ENCODE peak calls at places on chromosomes 13 and 19, in seven cellular contexts. R is psoas muscle; K is lung; B is cardiac fibroblast; L is uterus; I is WERI-Rb-1; D is CD4-positive, alpha-beta memory T cell. P is an unnamed sample.

GRCh38 chr13:112746044-112746443 is 56.2 kb downstream of the ATP11A start:
- DNase-seq in B (no peak), D (no peak), K (no peak), R (no peak), I (no peak), L (no peak), P (no peak)

GRCh38 chr13:110583178-110583865 is 21.8 kb upstream of the RAB20 start:
- DNase-seq in D (no peak), R (no peak), K (no peak), B (no peak), L (no peak), I (no peak), P (no peak)

GRCh38 chr19:42473686-42474085 is 30.9 kb upstream of the CXCL17 start:
- DNase-seq in R (no peak), L (no peak), B (no peak), K (no peak), I (no peak), D (no peak), P (no peak)

GRCh38 chr19:49676136-49676689 is 858 bp upstream of the PRMT1 start:
- DNase-seq in I (no peak), L (peak), K (peak), R (peak), D (no peak), B (peak), P (peak)

GRCh38 chr19:3528080-3528479 is 10.9 kb upstream of the TEKTIP1 start:
- DNase-seq in I (no peak), R (no peak), K (no peak), L (no peak), B (no peak), D (no peak), P (no peak)

GRCh38 chr13:23159205-23159586 is 21.6 kb upstream of the SGCG start:
- DNase-seq in L (no peak), D (no peak), I (peak), B (peak), K (no peak), R (peak), P (no peak)

GRCh38 chr13:109904218-109904617 is 117.8 kb upstream of the IRS2 start:
- DNase-seq in R (no peak), B (no peak), I (peak), D (no peak), K (no peak), L (no peak), P (peak)

GRCh38 chr13:95137096-95137495 is 164.2 kb downstream of the ABCC4 start:
- DNase-seq in K (no peak), D (no peak), I (no peak), R (no peak), B (no peak), L (no peak), P (no peak)

GRCh38 chr13:106311004-106311403 is 224.5 kb downstream of the EFNB2 start:
- DNase-seq in B (peak), I (no peak), K (no peak), D (no peak), L (no peak), R (no peak), P (no peak)

GRCh38 chr19:41531438-41532311 is 44.3 kb upstream of the CEACAM21 start:
- DNase-seq in B (peak), L (peak), K (peak), D (peak), I (no peak), R (peak), P (peak)

GRCh38 chr19:51811344-51811743 is 16.4 kb downstream of the FPR3 start:
- DNase-seq in L (no peak), D (no peak), I (no peak), K (no peak), B (no peak), R (peak), P (no peak)

GRCh38 chr19:29539668-29540067 is 13.9 kb downstream of the VSTM2B start:
- DNase-seq in R (no peak), I (no peak), D (no peak), L (no peak), K (no peak), B (no peak), P (no peak)

GRCh38 chr19:6074709-6075403 is 35.4 kb downstream of the RFX2 start:
- DNase-seq in I (no peak), R (no peak), K (no peak), L (no peak), D (no peak), B (no peak), P (no peak)

GRCh38 chr13:50392977-50393376 is 377.7 kb downstream of the KCNRG start:
- DNase-seq in I (no peak), L (no peak), K (no peak), B (no peak), D (no peak), R (no peak), P (no peak)

GRCh38 chr13:27130223-27131015 is 41.2 kb downstream of the USP12 start:
- DNase-seq in R (no peak), B (peak), K (no peak), D (no peak), I (no peak), L (no peak), P (no peak)

GRCh38 chr19:33461256-33462111 is 60.1 kb downstream of the PEPD start:
- DNase-seq in B (no peak), I (no peak), L (no peak), D (no peak), K (no peak), R (no peak), P (no peak)

GRCh38 chr19:4910594-4911273 is 1.4 kb downstream of the UHRF1 start:
- DNase-seq in D (no peak), L (no peak), I (no peak), K (no peak), B (peak), R (no peak), P (peak)

GRCh38 chr13:48221301-48222190 is 11.5 kb upstream of the ITM2B start:
- DNase-seq in B (no peak), L (no peak), R (no peak), K (no peak), D (peak), I (no peak), P (peak)

GRCh38 chr13:22357132-22357531 is 686.3 kb downstream of the FGF9 start:
- DNase-seq in K (no peak), L (no peak), B (peak), I (no peak), D (no peak), R (no peak), P (no peak)

GRCh38 chr19:15631817-15632216 is 8.9 kb upstream of the CYP4F3 start:
- DNase-seq in L (no peak), D (peak), I (peak), R (no peak), K (no peak), B (peak), P (peak)

GRCh38 chr19:32173836-32174235 is 171.6 kb upstream of the ZNF507 start:
- DNase-seq in K (peak), D (no peak), I (no peak), B (no peak), R (no peak), L (no peak), P (no peak)

GRCh38 chr19:51138549-51138979 is 3.5 kb upstream of the SIGLEC7 start:
- DNase-seq in R (no peak), L (no peak), B (peak), D (no peak), K (peak), I (no peak), P (no peak)

GRCh38 chr13:40490086-40490723 is 176.2 kb downstream of the FOXO1 start:
- DNase-seq in L (no peak), D (peak), K (no peak), I (no peak), R (no peak), B (no peak), P (peak)

GRCh38 chr19:47707135-47707925 is 5.9 kb upstream of the EHD2 start:
- DNase-seq in L (peak), K (peak), R (peak), B (peak), D (peak), I (peak), P (peak)

GRCh38 chr13:88754141-88754540 is 1083.0 kb downstream of the SLITRK5 start:
- DNase-seq in L (no peak), K (no peak), D (no peak), I (no peak), B (no peak), R (no peak), P (no peak)

GRCh38 chr19:42150940-42151339 is 18.7 kb upstream of the POU2F2 start:
- DNase-seq in R (no peak), D (no peak), B (no peak), K (no peak), L (no peak), I (peak), P (no peak)

GRCh38 chr13:93248627-93249047 is 22.0 kb downstream of the GPC6 start:
- DNase-seq in K (no peak), L (no peak), B (peak), I (peak), D (no peak), R (no peak), P (peak)

GRCh38 chr13:92126399-92126798 is 728.0 kb downstream of the GPC5 start:
- DNase-seq in R (no peak), K (no peak), L (no peak), I (no peak), B (no peak), D (no peak), P (no peak)

GRCh38 chr19:18795540-18795939 is 4.4 kb upstream of the COMP start:
- DNase-seq in K (no peak), B (peak), D (no peak), I (no peak), R (no peak), L (no peak), P (no peak)

GRCh38 chr13:46495647-46496046 is 57.3 kb upstream of the LRCH1 start:
- DNase-seq in L (no peak), R (no peak), K (no peak), B (no peak), I (no peak), D (no peak), P (no peak)

GRCh38 chr13:59722580-59722900 is 441.2 kb downstream of the DIAPH3 start:
- DNase-seq in L (no peak), B (no peak), R (no peak), D (no peak), K (no peak), I (no peak), P (no peak)

GRCh38 chr13:44752184-44752583 is 176.1 kb upstream of the TSC22D1 start:
- DNase-seq in I (no peak), K (no peak), D (no peak), L (no peak), B (no peak), R (no peak), P (no peak)

GRCh38 chr13:76769238-76769859 is 116.9 kb downstream of the KCTD12 start:
- DNase-seq in B (no peak), K (no peak), L (no peak), R (no peak), I (no peak), D (no peak), P (peak)

GRCh38 chr19:46413262-46414031 is at the start of gene CCDC8:
- DNase-seq in R (peak), B (peak), L (peak), I (no peak), D (no peak), K (peak), P (no peak)

GRCh38 chr13:111623170-111623569 is 302.7 kb downstream of the TEX29 start:
- DNase-seq in I (no peak), R (no peak), D (no peak), K (no peak), L (no peak), B (no peak), P (no peak)

GRCh38 chr19:45640849-45641273 is 1.7 kb upstream of the EML2 start:
- DNase-seq in L (no peak), D (no peak), K (peak), I (no peak), B (no peak), R (no peak), P (peak)

GRCh38 chr19:39679791-39680168 is 24.1 kb downstream of the LGALS16 start:
- DNase-seq in L (no peak), D (no peak), B (no peak), K (no peak), I (no peak), R (no peak), P (no peak)

GRCh38 chr13:99792079-99792921 is 179.3 kb downstream of the ZIC5 start:
- DNase-seq in B (no peak), L (no peak), D (no peak), I (no peak), R (no peak), K (no peak), P (no peak)

GRCh38 chr13:81987159-81987558 is 1646.2 kb upstream of the SPRY2 start:
- DNase-seq in K (no peak), R (no peak), D (no peak), B (no peak), L (no peak), I (no peak), P (no peak)

GRCh38 chr13:33285420-33286124 is at the start of gene STARD13:
- DNase-seq in K (peak), R (peak), L (peak), B (peak), I (no peak), D (no peak), P (no peak)
- H3K4me3 ChIP-seq in K (peak), R (peak), L (peak), B (peak), I (no peak), D (peak), P (peak)

GRCh38 chr13:51644649-51645048 is 60.4 kb downstream of the WDFY2 start:
- DNase-seq in L (no peak), R (no peak), B (peak), K (no peak), I (no peak), D (no peak), P (no peak)
- H3K4me3 ChIP-seq in L (no peak), R (no peak), B (peak), K (no peak), I (no peak), D (peak), P (no peak)

GRCh38 chr19:17211547-17212446 is 3.4 kb upstream of the USE1 start:
- DNase-seq in R (no peak), K (no peak), I (no peak), D (no peak), B (no peak), L (no peak), P (no peak)

GRCh38 chr19:17213334-17213733 is 1.8 kb upstream of the USE1 start:
- DNase-seq in L (no peak), I (no peak), B (no peak), R (no peak), K (no peak), D (no peak), P (no peak)

GRCh38 chr19:17215125-17215971 is at the start of gene USE1:
- DNase-seq in B (peak), R (peak), L (peak), I (peak), K (peak), D (peak), P (peak)

GRCh38 chr19:17216058-17216670 is 1.0 kb downstream of the USE1 start:
- DNase-seq in R (no peak), B (no peak), L (no peak), I (no peak), K (no peak), D (no peak), P (no peak)

GRCh38 chr19:17214531-17215124 is 529 bp upstream of the USE1 start:
- DNase-seq in B (no peak), R (no peak), I (no peak), D (no peak), K (no peak), L (no peak), P (no peak)
- H3K4me3 ChIP-seq in B (peak), R (peak), I (peak), D (peak), K (peak), L (peak), P (peak)

DNA sequence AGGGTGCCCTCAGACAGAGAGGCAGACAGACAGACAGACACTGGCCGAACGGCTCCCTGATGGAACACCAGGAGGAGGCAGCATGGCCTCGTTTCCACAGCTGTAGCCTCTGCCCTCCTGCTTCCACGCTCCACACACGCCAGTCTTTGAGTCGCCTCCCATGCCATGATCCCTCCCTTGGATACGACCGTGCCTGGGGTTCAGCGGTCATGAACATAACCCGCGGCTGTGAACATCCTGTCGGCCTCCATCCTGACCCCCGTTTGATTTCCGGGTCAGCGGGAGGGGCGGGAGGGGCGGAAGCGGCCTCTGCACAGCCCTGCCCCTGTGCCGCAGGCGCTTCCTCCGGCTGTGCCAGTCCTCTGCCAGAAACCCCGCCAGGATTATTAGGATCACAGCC is 23.4 kb downstream of the GP6 start:
- DNase-seq in D (peak), L (no peak), B (no peak), I (no peak), K (no peak), R (no peak), P (no peak)
- H3K4me3 ChIP-seq in D (no peak), L (no peak), B (no peak), I (no peak), K (no peak), R (peak), P (no peak)

DNA sequence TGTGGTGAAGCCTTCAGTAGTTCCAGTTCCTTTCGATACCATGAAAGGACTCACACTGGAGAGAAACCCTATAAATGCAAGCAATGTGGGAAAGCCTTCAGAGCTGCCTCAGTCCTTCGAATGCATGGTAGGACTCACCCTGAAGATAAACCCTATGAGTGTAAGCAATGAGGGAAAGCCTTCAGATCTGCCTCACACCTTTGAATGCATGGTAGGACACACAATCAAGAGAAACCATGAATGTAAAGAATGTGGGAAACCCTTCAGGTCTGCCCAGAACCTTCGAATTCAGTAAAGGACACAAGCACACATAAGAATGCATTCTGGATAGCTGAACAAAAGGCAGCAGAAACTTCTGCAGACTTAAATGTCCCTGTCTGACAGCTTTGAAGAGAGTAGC is 18.3 kb downstream of the ZNF69 start:
- DNase-seq in B (no peak), K (no peak), D (no peak), L (no peak), R (no peak), I (no peak), P (no peak)
- H3K4me3 ChIP-seq in B (no peak), K (no peak), D (no peak), L (no peak), R (no peak), I (no peak), P (no peak)

DNA sequence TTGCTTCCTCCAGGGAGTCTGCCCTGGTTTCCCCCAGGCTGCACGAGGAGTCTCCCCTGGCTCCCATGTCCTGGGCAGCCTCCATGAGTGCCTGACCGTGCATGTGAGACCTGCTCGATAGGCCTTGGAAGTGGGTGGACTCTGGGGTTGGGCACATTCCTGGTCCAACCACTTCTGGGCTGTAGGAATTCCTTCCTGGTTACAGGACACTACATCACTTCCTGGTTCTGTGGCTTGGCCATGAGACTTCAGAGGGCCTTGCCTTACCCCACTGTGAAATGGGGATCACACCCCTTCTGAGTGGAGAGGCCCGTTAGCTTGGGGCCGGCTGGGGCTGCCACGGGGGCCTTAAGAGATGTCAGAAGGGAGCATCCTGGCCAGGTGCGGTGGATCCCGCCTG is 4.0 kb upstream of the ZNF628 start:
- DNase-seq in R (no peak), K (no peak), D (no peak), B (peak), I (no peak), L (no peak), P (no peak)
- H3K4me3 ChIP-seq in R (no peak), K (no peak), D (no peak), B (no peak), I (no peak), L (no peak), P (no peak)

GRCh38 chr13:35472308-35473008 is 4.0 kb downstream of the MAB21L1 start:
- DNase-seq in L (no peak), I (peak), R (peak), K (no peak), D (no peak), B (no peak), P (peak)
- H3K4me3 ChIP-seq in L (no peak), I (peak), R (peak), K (no peak), D (no peak), B (no peak), P (no peak)